ENCODE peak calls at places on chromosomes 11 and 22, in ten cellular contexts. F is Daoy; B is tibial nerve; H is stimulated activated CD4-positive, alpha-beta T cell treated with anti-CD3 and anti-CD28 coated beads, Interleukin-2, amount 100 ng/mL, for 48 hours; X is D341Med; L is NAMALWA; P is left ventricle myocardium inferior; Y is activated naive CD8-positive, alpha-beta T cell treated with anti-CD3 and anti-CD28 coated beads, Interleukin-2, amount 10 ng/mL, durations not matched to agents 7 days and 5 days; A is CD8-positive, alpha-beta T cell; O is GM12865. V is an unnamed sample.
A peak's percentile ranks its signal among the peaks of the same experiment; 100 is the strongest.

GRCh38 chr11:70545626-70545945 is 147.3 kb downstream of the CTTN start:
- DNase-seq in F (no peak), B (no peak), H (no peak), X (no peak), L (no peak), P (no peak), Y (no peak), A (no peak), O (no peak), V (no peak)

GRCh38 chr22:20107951-20108756 is 7.8 kb upstream of the RANBP1 start:
- DNase-seq in F (no peak), B (no peak), H (no peak), X (no peak), L (no peak), P (peak; percentile 10), Y (no peak), A (no peak), O (no peak), V (no peak)

GRCh38 chr22:49764151-49764581 is 63.5 kb downstream of the BRD1 start:
- DNase-seq in F (no peak), B (no peak), H (no peak), X (peak; percentile 42), L (no peak), P (peak; percentile 13), Y (peak; percentile 20), A (no peak), O (no peak), V (no peak)

GRCh38 chr11:64306876-64307622 is 1.7 kb downstream of the ESRRA start:
- DNase-seq in F (no peak), B (no peak), H (no peak), X (no peak), L (no peak), P (no peak), Y (no peak), A (no peak), O (peak; percentile 33), V (no peak)

GRCh38 chr11:59062602-59063529 is 23.2 kb upstream of the GLYATL1B start:
- DNase-seq in F (peak; percentile 74), B (no peak), H (no peak), X (peak; percentile 47), L (no peak), P (no peak), Y (no peak), A (no peak), O (no peak), V (no peak)

GRCh38 chr11:34549271-34549670 is 35.7 kb upstream of the ELF5 start:
- DNase-seq in F (no peak), B (no peak), H (no peak), X (no peak), L (no peak), P (no peak), Y (no peak), A (no peak), O (no peak), V (no peak)

GRCh38 chr22:43847376-43848289 is 14.7 kb downstream of the SULT4A1 start:
- DNase-seq in F (no peak), B (no peak), H (no peak), X (no peak), L (no peak), P (no peak), Y (peak; percentile 10), A (no peak), O (no peak), V (no peak)

GRCh38 chr11:61327669-61328071 is 5.2 kb downstream of the DDB1 start:
- DNase-seq in F (no peak), B (no peak), H (no peak), X (no peak), L (no peak), P (no peak), Y (no peak), A (no peak), O (no peak), V (peak; percentile 57)

GRCh38 chr11:12235549-12235944 is 125.2 kb downstream of the MICAL2 start:
- DNase-seq in F (peak; percentile 66), B (no peak), H (no peak), X (no peak), L (no peak), P (no peak), Y (no peak), A (no peak), O (peak; percentile 39), V (peak; percentile 34)

GRCh38 chr22:24108073-24108472 is 73.2 kb upstream of the SUSD2 start:
- DNase-seq in F (no peak), B (no peak), H (no peak), X (no peak), L (no peak), P (no peak), Y (no peak), A (no peak), O (no peak), V (no peak)

GRCh38 chr11:18668131-18668530 is 30.4 kb upstream of the TMEM86A start:
- DNase-seq in F (peak; percentile 32), B (no peak), H (no peak), X (no peak), L (no peak), P (no peak), Y (no peak), A (no peak), O (no peak), V (no peak)

GRCh38 chr11:10936999-10937398 is 79.1 kb upstream of the ZBED5 start:
- DNase-seq in F (no peak), B (no peak), H (no peak), X (no peak), L (no peak), P (no peak), Y (no peak), A (no peak), O (no peak), V (no peak)

GRCh38 chr22:37088750-37089408 is 20.6 kb downstream of the TMPRSS6 start:
- DNase-seq in F (no peak), B (no peak), H (no peak), X (no peak), L (no peak), P (no peak), Y (no peak), A (no peak), O (no peak), V (no peak)

GRCh38 chr22:32706149-32706548 is 95.4 kb upstream of the TIMP3 start:
- DNase-seq in F (no peak), B (no peak), H (no peak), X (no peak), L (no peak), P (no peak), Y (no peak), A (no peak), O (no peak), V (no peak)

GRCh38 chr11:119404872-119405271 is 18.1 kb downstream of the THY1 start:
- DNase-seq in F (no peak), B (no peak), H (no peak), X (no peak), L (no peak), P (no peak), Y (no peak), A (no peak), O (no peak), V (no peak)

GRCh38 chr11:70525006-70525405 is 126.7 kb downstream of the CTTN start:
- DNase-seq in F (no peak), B (no peak), H (no peak), X (no peak), L (no peak), P (peak; percentile 0), Y (no peak), A (no peak), O (no peak), V (no peak)

GRCh38 chr22:39239561-39240423 is 5.0 kb downstream of the PDGFB start:
- DNase-seq in F (peak; percentile 48), B (no peak), H (no peak), X (no peak), L (no peak), P (no peak), Y (no peak), A (no peak), O (no peak), V (no peak)

GRCh38 chr11:21975242-21975641 is 217.6 kb upstream of the ANO5 start:
- DNase-seq in F (no peak), B (no peak), H (no peak), X (no peak), L (no peak), P (no peak), Y (no peak), A (no peak), O (no peak), V (no peak)

GRCh38 chr11:64762916-64763803 is 3.4 kb upstream of the PYGM start:
- DNase-seq in F (peak; percentile 76), B (no peak), H (no peak), X (no peak), L (peak; percentile 58), P (no peak), Y (peak; percentile 57), A (no peak), O (no peak), V (peak; percentile 79)

GRCh38 chr11:76237041-76237649 is 30.8 kb upstream of the WNT11 start:
- DNase-seq in F (no peak), B (no peak), H (no peak), X (no peak), L (no peak), P (no peak), Y (no peak), A (no peak), O (no peak), V (no peak)

GRCh38 chr11:115765803-115766239 is 261.6 kb upstream of the CADM1 start:
- DNase-seq in F (peak; percentile 63), B (no peak), H (no peak), X (no peak), L (no peak), P (no peak), Y (no peak), A (no peak), O (peak; percentile 35), V (peak; percentile 81)

GRCh38 chr22:50189184-50189848 is 3.6 kb downstream of the TRABD start:
- DNase-seq in F (no peak), B (no peak), H (no peak), X (no peak), L (peak; percentile 55), P (no peak), Y (peak; percentile 43), A (no peak), O (peak; percentile 47), V (no peak)

GRCh38 chr11:62552931-62553838 is 6.6 kb upstream of the AHNAK start:
- DNase-seq in F (peak; percentile 96), B (peak; percentile 83), H (no peak), X (peak; percentile 58), L (no peak), P (peak; percentile 86), Y (peak; percentile 70), A (peak; percentile 61), O (peak; percentile 54), V (peak; percentile 96)

GRCh38 chr22:35978889-35979288 is 49.7 kb downstream of the RBFOX2 start:
- DNase-seq in F (no peak), B (no peak), H (no peak), X (no peak), L (no peak), P (no peak), Y (no peak), A (no peak), O (no peak), V (no peak)

GRCh38 chr22:24430431-24431308 is 3.3 kb downstream of the ADORA2A start:
- DNase-seq in F (no peak), B (no peak), H (no peak), X (no peak), L (no peak), P (no peak), Y (peak; percentile 34), A (no peak), O (no peak), V (no peak)

GRCh38 chr11:66479741-66480115 is 506 bp upstream of the DPP3 start:
- DNase-seq in F (no peak), B (peak; percentile 39), H (no peak), X (no peak), L (no peak), P (no peak), Y (no peak), A (no peak), O (no peak), V (no peak)

GRCh38 chr22:30474683-30475424 is 3.0 kb upstream of the SEC14L3 start:
- DNase-seq in F (no peak), B (no peak), H (no peak), X (no peak), L (peak; percentile 37), P (no peak), Y (no peak), A (no peak), O (no peak), V (no peak)

GRCh38 chr11:117518455-117518854 is 190.8 kb downstream of the CEP164 start:
- DNase-seq in F (no peak), B (no peak), H (no peak), X (no peak), L (no peak), P (no peak), Y (no peak), A (no peak), O (no peak), V (no peak)

V was measured in IMR-90.